ENCODE peak calls at places on chromosome 3, in five cellular contexts. X is tibial nerve; B is CD8-positive, alpha-beta T cell; Y is CD4-positive, alpha-beta T cell; F is endodermal cell. A is an unnamed sample.

GRCh38 chr3:46854543-46854942 is 8.7 kb downstream of the MYL3 start:
- DNase-seq in X (no peak), F (peak; percentile 40), B (no peak), Y (no peak), A (no peak)

GRCh38 chr3:157131861-157132260 is 28.1 kb downstream of the CCNL1 start:
- DNase-seq in B (no peak), Y (no peak), F (no peak), X (no peak), A (peak; percentile 41)

GRCh38 chr3:100042144-100042543 is 72.2 kb downstream of the FILIP1L start:
- DNase-seq in B (no peak), F (no peak), X (no peak), Y (no peak), A (peak; percentile 91)

GRCh38 chr3:156782921-156783320 is 43.2 kb upstream of the LEKR1 start:
- DNase-seq in Y (no peak), F (no peak), X (no peak), B (no peak), A (no peak)

GRCh38 chr3:126548556-126549466 is 9.9 kb downstream of the C3orf22 start:
- DNase-seq in F (peak; percentile 75), B (no peak), X (no peak), Y (peak; percentile 10), A (peak; percentile 3)

GRCh38 chr3:133487920-133488540 is 85.5 kb upstream of the CDV3 start:
- DNase-seq in B (peak; percentile 52), X (peak; percentile 48), F (peak; percentile 76), Y (peak; percentile 56), A (no peak)

GRCh38 chr3:155441026-155441425 is 147.5 kb upstream of the STRIT1 start:
- DNase-seq in B (no peak), F (no peak), X (no peak), Y (no peak), A (no peak)

GRCh38 chr3:40079203-40079844 is 230.2 kb upstream of the EIF1B start:
- DNase-seq in B (no peak), X (no peak), Y (no peak), F (no peak), A (peak; percentile 87)

GRCh38 chr3:40524222-40524570 is 564 bp upstream of the ZNF621 start:
- DNase-seq in B (no peak), Y (no peak), F (no peak), X (no peak), A (no peak)

GRCh38 chr3:186418601-186419238 is 56.7 kb upstream of the DGKG start:
- DNase-seq in B (no peak), Y (no peak), X (no peak), F (no peak), A (no peak)

GRCh38 chr3:160312014-160312624 is 86.9 kb downstream of the C3orf80 start:
- DNase-seq in B (no peak), Y (no peak), X (no peak), F (no peak), A (no peak)

GRCh38 chr3:79954756-79955155 is 187.0 kb upstream of the ROBO1 start:
- DNase-seq in B (no peak), X (no peak), F (no peak), Y (no peak), A (no peak)

GRCh38 chr3:128847631-128848370 is 31.6 kb upstream of the ACAD9 start:
- DNase-seq in Y (no peak), F (no peak), X (no peak), B (no peak), A (no peak)

GRCh38 chr3:122497425-122497824 is 17.3 kb downstream of the KPNA1 start:
- DNase-seq in F (no peak), X (no peak), Y (no peak), B (peak; percentile 7), A (peak; percentile 91)

GRCh38 chr3:128336337-128337156 is 130.1 kb downstream of the DNAJB8 start:
- DNase-seq in X (no peak), Y (no peak), F (no peak), B (no peak), A (no peak)

GRCh38 chr3:192597511-192597910 is 129.8 kb downstream of the FGF12 start:
- DNase-seq in X (no peak), Y (no peak), B (no peak), F (no peak), A (no peak)

GRCh38 chr3:46987485-46988401 is 8.3 kb downstream of the NBEAL2 start:
- DNase-seq in F (peak; percentile 89), Y (peak; percentile 87), B (peak; percentile 82), X (peak; percentile 27), A (no peak)

GRCh38 chr3:196159952-196160804 is 51.0 kb downstream of the ZDHHC19 start:
- DNase-seq in B (no peak), F (peak; percentile 79), X (no peak), Y (no peak), A (peak; percentile 62)

GRCh38 chr3:105367406-105368213 is 901 bp downstream of the ALCAM start:
- DNase-seq in F (peak; percentile 90), Y (peak; percentile 41), X (peak; percentile 38), B (peak; percentile 23), A (peak; percentile 65)

GRCh38 chr3:110799236-110799635 is 272.4 kb upstream of the NECTIN3 start:
- DNase-seq in B (no peak), Y (no peak), X (no peak), F (no peak), A (no peak)

GRCh38 chr3:25604107-25604805 is 60.5 kb downstream of the TOP2B start:
- DNase-seq in X (no peak), Y (no peak), B (no peak), F (no peak), A (peak; percentile 90)

GRCh38 chr3:115692887-115693524 is 69.7 kb downstream of the GAP43 start:
- DNase-seq in F (peak; percentile 95), Y (peak; percentile 55), B (peak; percentile 41), X (peak; percentile 87), A (peak; percentile 67)

GRCh38 chr3:129240436-129240835 is 9.0 kb upstream of the COPG1 start:
- DNase-seq in Y (no peak), X (no peak), B (no peak), F (no peak), A (peak; percentile 52)

GRCh38 chr3:112635674-112636073 is 5.3 kb downstream of the CCDC80 start:
- DNase-seq in Y (no peak), F (no peak), X (peak; percentile 48), B (no peak), A (peak; percentile 92)

GRCh38 chr3:31455524-31455923 is 77.2 kb upstream of the STT3B start:
- DNase-seq in F (no peak), Y (no peak), X (no peak), B (no peak), A (no peak)

GRCh38 chr3:95212117-95212516 is 1149.3 kb downstream of the NSUN3 start:
- DNase-seq in X (no peak), Y (no peak), F (no peak), B (no peak), A (no peak)

GRCh38 chr3:74332165-74332564 is 282.3 kb downstream of the CNTN3 start:
- DNase-seq in X (no peak), F (no peak), B (no peak), Y (no peak), A (no peak)

GRCh38 chr3:151183253-151183652 is 19.8 kb downstream of the GPR171 start:
- DNase-seq in B (no peak), X (no peak), F (no peak), Y (no peak), A (no peak)
- TF ChIP-seq CTCF in B (no peak), X (no peak), F (no peak), Y (no peak), A (no peak)

DNA sequence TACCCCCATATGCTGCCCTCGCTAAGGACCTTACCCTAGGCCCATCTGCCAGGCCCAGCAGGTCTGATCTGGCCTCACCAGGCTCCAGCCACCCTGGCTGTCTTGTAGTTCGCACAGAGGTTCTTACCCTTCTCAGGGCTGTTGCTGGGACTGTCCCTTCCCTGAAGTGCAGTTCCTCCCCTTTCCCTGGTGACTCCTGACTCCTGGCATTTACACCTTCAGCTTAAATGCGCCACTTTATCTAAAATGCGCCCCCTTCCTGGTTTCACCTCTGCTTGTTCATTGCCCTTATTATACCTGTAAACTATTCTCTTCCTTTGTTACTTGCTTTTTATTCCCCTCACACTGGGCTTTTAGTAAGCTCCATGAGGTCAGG is 835 bp upstream of the TTLL3 start:
- DNase-seq in Y (no peak), F (peak; percentile 65), B (no peak), X (no peak), A (no peak)
- TF ChIP-seq CTCF in Y (no peak), F (no peak), B (no peak), X (no peak), A (no peak)

DNA sequence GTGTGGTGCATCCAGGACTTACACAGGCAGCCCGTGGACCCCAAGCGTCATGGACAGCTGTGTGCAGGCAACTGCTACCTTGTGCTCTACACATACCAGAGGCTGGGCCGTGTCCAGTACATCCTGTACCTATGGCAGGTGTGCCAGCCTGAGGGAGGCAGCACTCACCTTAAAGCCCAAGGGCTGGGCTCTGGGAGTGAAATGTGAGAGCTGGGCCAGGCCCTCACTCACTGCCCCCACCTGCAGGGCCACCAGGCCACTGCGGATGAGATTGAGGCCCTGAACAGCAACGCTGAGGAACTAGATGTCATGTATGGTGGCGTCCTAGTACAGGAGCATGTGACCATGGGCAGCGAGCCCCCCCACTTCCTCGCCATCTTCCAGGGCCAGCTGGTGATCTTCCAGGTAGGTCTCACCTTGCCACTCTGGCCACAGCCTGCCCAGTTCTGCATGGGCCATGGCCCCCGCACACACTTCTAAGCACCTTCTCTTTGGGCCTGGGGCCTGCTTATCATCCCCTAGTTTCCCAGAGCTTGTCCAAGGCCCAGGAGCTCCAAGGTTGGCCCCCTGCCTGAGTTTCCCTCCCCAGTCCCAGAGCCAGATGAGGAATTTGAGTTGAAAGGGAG is 11.0 kb downstream of the VILL start:
- DNase-seq in X (no peak), Y (no peak), B (no peak), F (peak; percentile 88), A (no peak)
- TF ChIP-seq CTCF in X (no peak), Y (no peak), B (no peak), F (peak; percentile 69), A (peak; percentile 51)

GRCh38 chr3:70763894-70764293 is 451.5 kb upstream of the MDFIC2 start:
- DNase-seq in F (no peak), Y (no peak), X (no peak), B (no peak), A (no peak)
- TF ChIP-seq CTCF in F (no peak), Y (no peak), X (no peak), B (no peak), A (no peak)

GRCh38 chr3:64221564-64222257 is 3.6 kb downstream of the PRICKLE2 start:
- DNase-seq in X (no peak), F (no peak), Y (no peak), B (no peak), A (no peak)

GRCh38 chr3:64222501-64222900 is 2.8 kb downstream of the PRICKLE2 start:
- DNase-seq in Y (no peak), B (no peak), F (no peak), X (no peak), A (no peak)

GRCh38 chr3:64224826-64225606 is at the start of gene PRICKLE2:
- DNase-seq in F (peak; percentile 85), X (peak; percentile 78), B (no peak), Y (no peak), A (peak; percentile 96)

GRCh38 chr3:64225695-64226499 is 631 bp upstream of the PRICKLE2 start:
- DNase-seq in Y (no peak), F (no peak), B (no peak), X (no peak), A (peak; percentile 32)

GRCh38 chr3:64223809-64224570 is 1.3 kb downstream of the PRICKLE2 start:
- DNase-seq in Y (no peak), F (no peak), B (no peak), X (no peak), A (peak; percentile 59)
- TF ChIP-seq CTCF in Y (no peak), F (no peak), B (no peak), X (peak; percentile 20), A (peak; percentile 38)

A was measured in HFFc6.